ENCODE peak calls at places on chromosomes 6 and 20, in eight cellular contexts. X is naive thymus-derived CD4-positive, alpha-beta T cell; D is right lobe of liver; Q is cerebellum; E is stimulated activated CD4-positive, alpha-beta T cell treated with anti-CD3 and anti-CD28 coated beads, Interleukin-2, amount 100 ng/mL, for 24 hours; I is NCI-H345; G is GM04504; P is fibroblast of pulmonary artery. V is an unnamed sample.

GRCh38 chr6:32432050-32432450 is 7.6 kb upstream of the HLA-DRA start:
- DNase-seq in X (peak), D (no peak), Q (peak), E (no peak), I (no peak), G (peak), P (peak), V (peak)

GRCh38 chr20:58054744-58055373 is 173.6 kb downstream of the ANKRD60 start:
- DNase-seq in X (no peak), D (no peak), Q (no peak), E (no peak), I (no peak), G (no peak), P (no peak), V (no peak)

GRCh38 chr20:32437391-32438074 is 79.4 kb downstream of the ASXL1 start:
- DNase-seq in X (no peak), D (no peak), Q (no peak), E (no peak), I (no peak), G (no peak), P (no peak), V (no peak)

GRCh38 chr20:62952373-62953166 is at the start of gene SLC17A9:
- DNase-seq in X (no peak), D (peak), Q (no peak), E (peak), I (no peak), G (no peak), P (peak), V (no peak)

GRCh38 chr6:21947751-21948386 is 349.0 kb downstream of the PRL start:
- DNase-seq in X (no peak), D (no peak), Q (no peak), E (no peak), I (no peak), G (no peak), P (peak), V (no peak)

GRCh38 chr20:51091564-51092195 is 68.8 kb upstream of the KCNG1 start:
- DNase-seq in X (no peak), D (no peak), Q (no peak), E (no peak), I (peak), G (no peak), P (no peak), V (no peak)

GRCh38 chr6:34571388-34571787 is 15.3 kb upstream of the SPDEF start:
- DNase-seq in X (no peak), D (no peak), Q (no peak), E (no peak), I (no peak), G (no peak), P (no peak), V (no peak)

GRCh38 chr6:39754493-39755115 is 29.4 kb upstream of the KIF6 start:
- DNase-seq in X (no peak), D (no peak), Q (no peak), E (no peak), I (no peak), G (no peak), P (peak), V (no peak)

GRCh38 chr6:52595796-52596130 is 18.9 kb upstream of the TRAM2 start:
- DNase-seq in X (no peak), D (no peak), Q (no peak), E (no peak), I (no peak), G (no peak), P (no peak), V (no peak)

GRCh38 chr6:124679392-124679791 is 282.8 kb upstream of the RNF217 start:
- DNase-seq in X (no peak), D (no peak), Q (no peak), E (no peak), I (no peak), G (peak), P (peak), V (no peak)

GRCh38 chr6:44660561-44661220 is 273.2 kb downstream of the CDC5L start:
- DNase-seq in X (no peak), D (no peak), Q (no peak), E (no peak), I (no peak), G (peak), P (no peak), V (no peak)

GRCh38 chr20:45911486-45912343 is at the start of gene PLTP:
- DNase-seq in X (peak), D (no peak), Q (peak), E (peak), I (peak), G (no peak), P (peak), V (peak)

GRCh38 chr6:148068391-148068790 is 274.2 kb upstream of the SASH1 start:
- DNase-seq in X (no peak), D (no peak), Q (no peak), E (no peak), I (no peak), G (no peak), P (no peak), V (no peak)

GRCh38 chr6:15301179-15302006 is 55.5 kb downstream of the JARID2 start:
- DNase-seq in X (no peak), D (no peak), Q (no peak), E (no peak), I (no peak), G (no peak), P (no peak), V (no peak)

GRCh38 chr6:136549359-136550044 is 720 bp downstream of the MAP7 start:
- DNase-seq in X (peak), D (peak), Q (peak), E (no peak), I (peak), G (no peak), P (no peak), V (no peak)

GRCh38 chr6:115896538-115897129 is 164.1 kb downstream of the FRK start:
- DNase-seq in X (no peak), D (no peak), Q (no peak), E (no peak), I (peak), G (peak), P (peak), V (peak)

GRCh38 chr20:479487-479886 is 17.2 kb upstream of the TBC1D20 start:
- DNase-seq in X (no peak), D (no peak), Q (no peak), E (no peak), I (no peak), G (no peak), P (peak), V (no peak)

GRCh38 chr6:87682310-87682709 is 19.7 kb downstream of the AKIRIN2 start:
- DNase-seq in X (no peak), D (no peak), Q (no peak), E (no peak), I (no peak), G (no peak), P (no peak), V (no peak)

GRCh38 chr6:130927305-130927704 is 100.1 kb downstream of the SMLR1 start:
- DNase-seq in X (no peak), D (no peak), Q (no peak), E (no peak), I (no peak), G (no peak), P (no peak), V (no peak)

GRCh38 chr6:126811307-126811706 is 307.2 kb upstream of the RSPO3 start:
- DNase-seq in X (no peak), D (peak), Q (no peak), E (no peak), I (no peak), G (no peak), P (peak), V (no peak)

GRCh38 chr20:44031822-44032582 is 117.3 kb downstream of the TOX2 start:
- DNase-seq in X (no peak), D (peak), Q (no peak), E (peak), I (peak), G (no peak), P (no peak), V (no peak)

GRCh38 chr6:1726341-1726763 is 116.6 kb downstream of the FOXC1 start:
- DNase-seq in X (no peak), D (no peak), Q (no peak), E (no peak), I (no peak), G (no peak), P (no peak), V (peak)

GRCh38 chr20:44942264-44942973 is 17.8 kb downstream of the TOMM34 start:
- DNase-seq in X (no peak), D (no peak), Q (no peak), E (no peak), I (no peak), G (no peak), P (no peak), V (no peak)

GRCh38 chr6:121932071-121933009 is 467.1 kb upstream of the HSF2 start:
- DNase-seq in X (no peak), D (no peak), Q (no peak), E (no peak), I (no peak), G (peak), P (peak), V (no peak)

GRCh38 chr6:104537185-104537584 is 322.5 kb downstream of the HACE1 start:
- DNase-seq in X (no peak), D (no peak), Q (no peak), E (no peak), I (no peak), G (peak), P (peak), V (no peak)

GRCh38 chr6:33746651-33747100 is at the start of gene IP6K3:
- DNase-seq in X (no peak), D (peak), Q (no peak), E (no peak), I (no peak), G (no peak), P (no peak), V (no peak)

GRCh38 chr20:50580016-50580747 is 70.0 kb downstream of the PTPN1 start:
- DNase-seq in X (peak), D (peak), Q (peak), E (peak), I (peak), G (no peak), P (peak), V (no peak)

GRCh38 chr6:52672422-52673025 is 1.6 kb downstream of the TMEM14A start:
- DNase-seq in X (no peak), D (no peak), Q (no peak), E (no peak), I (no peak), G (no peak), P (no peak), V (no peak)

GRCh38 chr6:112934433-112935327 is 587.5 kb downstream of the RFPL4B start:
- DNase-seq in X (no peak), D (no peak), Q (no peak), E (no peak), I (no peak), G (no peak), P (no peak), V (no peak)

GRCh38 chr20:25294459-25295385 is 46.8 kb downstream of the PYGB start:
- DNase-seq in X (peak), D (no peak), Q (no peak), E (peak), I (peak), G (no peak), P (peak), V (no peak)

GRCh38 chr6:147684906-147685305 is 176.4 kb downstream of the SAMD5 start:
- DNase-seq in X (no peak), D (no peak), Q (no peak), E (no peak), I (no peak), G (no peak), P (no peak), V (no peak)

GRCh38 chr20:49234831-49235230 is 15.6 kb downstream of the DDX27 start:
- DNase-seq in X (no peak), D (no peak), Q (no peak), E (no peak), I (no peak), G (no peak), P (no peak), V (no peak)

GRCh38 chr6:144321839-144322591 is 36.9 kb downstream of the UTRN start:
- DNase-seq in X (no peak), D (no peak), Q (no peak), E (no peak), I (peak), G (no peak), P (peak), V (no peak)

GRCh38 chr6:34148864-34149810 is 3.2 kb upstream of the GRM4 start:
- DNase-seq in X (no peak), D (no peak), Q (peak), E (no peak), I (no peak), G (no peak), P (no peak), V (no peak)